ENCODE peak calls at places on chromosomes 2 and 18, in ten cellular contexts. P is adrenal gland; F is right atrium auricular region; L is GM06990; R is MM.1S; M is HCT116; H is heart right ventricle; W is cardiac muscle cell; Q is prostate gland; C is effector memory CD4-positive, alpha-beta T cell. S is an unnamed sample.
A peak's percentile ranks its signal among the peaks of the same experiment; 100 is the strongest.

GRCh38 chr2:156038021-156038420 is 294.5 kb downstream of the NR4A2 start:
- DNase-seq in R (no peak), W (no peak), M (no peak), Q (no peak), C (no peak), H (no peak), L (no peak), F (no peak), P (no peak), S (no peak)

GRCh38 chr2:206282746-206283145 is 8.3 kb downstream of the ZDBF2 start:
- DNase-seq in P (no peak), Q (no peak), L (no peak), M (no peak), F (no peak), C (no peak), W (no peak), R (no peak), H (no peak), S (no peak)

GRCh38 chr2:136128905-136129304 is 11.0 kb upstream of the CXCR4 start:
- DNase-seq in M (no peak), R (no peak), H (no peak), P (no peak), C (no peak), L (no peak), W (no peak), Q (no peak), F (no peak), S (no peak)

GRCh38 chr2:17976871-17977746 is 98.6 kb downstream of the KCNS3 start:
- DNase-seq in H (peak; percentile 10), P (no peak), C (no peak), M (no peak), L (no peak), R (no peak), F (no peak), Q (no peak), W (peak; percentile 87), S (no peak)

GRCh38 chr2:238362611-238363010 is 42.3 kb downstream of the TRAF3IP1 start:
- DNase-seq in L (no peak), H (no peak), W (no peak), Q (no peak), C (no peak), M (no peak), P (no peak), R (no peak), F (no peak), S (no peak)

GRCh38 chr2:113711857-113712256 is 44.6 kb downstream of the SLC35F5 start:
- DNase-seq in L (no peak), R (no peak), W (no peak), Q (peak; percentile 48), F (no peak), H (no peak), P (no peak), C (no peak), M (no peak), S (no peak)

GRCh38 chr2:46340740-46341420 is 43.7 kb downstream of the EPAS1 start:
- DNase-seq in C (no peak), P (no peak), H (no peak), W (no peak), R (no peak), Q (no peak), L (no peak), M (no peak), F (no peak), S (no peak)

GRCh38 chr2:241357531-241357930 is 1.4 kb downstream of the FARP2 start:
- DNase-seq in H (no peak), C (no peak), W (no peak), P (no peak), M (no peak), F (no peak), R (peak; percentile 51), L (no peak), Q (no peak), S (no peak)

GRCh38 chr2:172588931-172589330 is 33.0 kb downstream of the PDK1 start:
- DNase-seq in L (no peak), P (no peak), R (no peak), H (no peak), F (no peak), C (no peak), Q (no peak), M (no peak), W (no peak), S (no peak)

GRCh38 chr2:133303150-133303549 is 265.1 kb downstream of the NCKAP5 start:
- DNase-seq in M (no peak), W (no peak), H (no peak), Q (no peak), R (no peak), L (no peak), P (no peak), C (no peak), F (no peak), S (no peak)

GRCh38 chr2:235642446-235643107 is 148.7 kb downstream of the AGAP1 start:
- DNase-seq in R (no peak), F (no peak), L (no peak), P (no peak), W (peak; percentile 60), M (no peak), H (peak; percentile 33), C (no peak), Q (no peak), S (no peak)

GRCh38 chr18:48529796-48530195 is 9.0 kb upstream of the CTIF start:
- DNase-seq in H (peak; percentile 26), P (no peak), F (peak; percentile 55), Q (no peak), M (no peak), L (no peak), C (no peak), R (no peak), W (peak; percentile 48), S (no peak)

GRCh38 chr2:181074457-181074856 is 94.1 kb downstream of the UBE2E3 start:
- DNase-seq in W (no peak), L (no peak), C (no peak), F (no peak), R (no peak), P (no peak), Q (no peak), M (no peak), H (peak; percentile 11), S (no peak)

GRCh38 chr18:59877366-59877765 is 22.4 kb upstream of the PMAIP1 start:
- DNase-seq in F (no peak), R (no peak), H (no peak), Q (no peak), C (no peak), L (no peak), M (no peak), P (no peak), W (no peak), S (no peak)

GRCh38 chr2:225737556-225737955 is 338.0 kb downstream of the NYAP2 start:
- DNase-seq in P (no peak), W (peak; percentile 40), R (no peak), H (no peak), F (no peak), M (no peak), Q (no peak), L (no peak), C (no peak), S (no peak)
- H3K36me3 ChIP-seq in P (no peaks in the 10 kb centered on the region), W (no peaks in the 10 kb centered on the region), R (no peaks in the 10 kb centered on the region), H (no peaks in the 10 kb centered on the region), F (no peaks in the 10 kb centered on the region), M (no peaks in the 10 kb centered on the region), Q (no peaks in the 10 kb centered on the region), L (no peaks in the 10 kb centered on the region), C (no peaks in the 10 kb centered on the region), S (no peaks in the 10 kb centered on the region)

DNA sequence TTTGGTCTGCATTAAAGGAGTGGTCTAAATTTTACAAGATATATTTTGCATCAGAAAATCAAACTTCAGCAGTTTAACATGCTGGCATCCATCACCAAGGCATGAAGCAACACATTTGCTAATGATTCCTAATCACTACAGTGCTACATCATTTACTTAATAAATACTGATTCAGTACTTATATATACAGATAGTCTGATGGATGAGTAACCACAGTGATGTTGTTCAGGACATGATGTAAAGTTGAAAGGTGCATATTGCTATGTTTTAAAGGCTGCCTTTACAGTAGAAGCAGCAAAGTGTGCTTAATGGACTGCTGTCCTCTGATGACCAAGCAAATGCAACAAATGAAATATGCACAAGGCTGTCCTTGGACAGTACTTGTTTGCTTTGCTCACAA is 11.1 kb downstream of the SUPT7L start:
- DNase-seq in L (no peak), P (no peak), R (no peak), Q (no peak), H (no peak), W (no peak), M (no peak), F (no peak), C (no peak), S (no peak)
- H3K36me3 ChIP-seq in L (peaks cover 18% of the 10 kb centered on the region), P (peaks cover 99% of the 10 kb centered on the region), R (peaks cover 8% of the 10 kb centered on the region), Q (no peaks in the 10 kb centered on the region), H (no peaks in the 10 kb centered on the region), W (peaks cover 58% of the 10 kb centered on the region), M (peaks cover 35% of the 10 kb centered on the region), F (peaks cover 97% of the 10 kb centered on the region), C (peaks cover 78% of the 10 kb centered on the region), S (peaks cover 100% of the 10 kb centered on the region)

GRCh38 chr2:197399887-197400540 is 34.8 kb downstream of the SF3B1 start:
- DNase-seq in L (no peak), M (no peak), P (no peak), F (no peak), W (no peak), C (no peak), Q (no peak), R (no peak), H (no peak), S (no peak)

DNA sequence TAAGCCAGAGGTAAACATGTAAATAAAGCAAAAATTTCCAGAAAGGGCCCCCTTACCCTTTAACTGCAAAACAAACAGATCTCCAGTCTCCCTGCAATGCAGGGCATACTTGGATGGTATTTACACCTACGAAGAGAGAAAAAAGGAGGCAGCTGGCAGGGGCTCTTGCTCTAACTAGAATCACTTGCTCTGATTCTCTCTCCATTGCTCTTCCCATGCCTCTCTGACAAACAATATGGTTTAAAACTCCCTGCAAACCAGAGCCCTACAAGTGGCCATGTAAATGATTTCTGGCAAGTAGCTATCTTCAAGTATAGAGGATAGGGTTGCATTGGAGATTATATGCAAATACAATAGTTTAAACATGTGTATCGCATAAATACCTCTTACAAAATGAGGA is 35.9 kb downstream of the SF3B1 start:
- DNase-seq in W (no peak), H (no peak), Q (no peak), C (no peak), L (no peak), R (no peak), F (no peak), P (no peak), M (no peak), S (no peak)
- H3K36me3 ChIP-seq in W (peaks cover 99% of the 10 kb centered on the region), H (no peaks in the 10 kb centered on the region), Q (peaks cover 21% of the 10 kb centered on the region), C (peaks cover 98% of the 10 kb centered on the region), L (peaks cover 23% of the 10 kb centered on the region), R (peaks cover 51% of the 10 kb centered on the region), F (peaks cover 99% of the 10 kb centered on the region), P (peaks cover 99% of the 10 kb centered on the region), M (peaks cover 89% of the 10 kb centered on the region), S (peaks cover 73% of the 10 kb centered on the region)

GRCh38 chr2:96599941-96600340 is 38.2 kb downstream of the KANSL3 start:
- DNase-seq in Q (no peak), P (no peak), H (no peak), L (no peak), C (no peak), W (no peak), F (no peak), M (no peak), R (no peak), S (no peak)
- H3K36me3 ChIP-seq in Q (peaks cover 15% of the 10 kb centered on the region), P (peaks cover 74% of the 10 kb centered on the region), H (peaks cover 11% of the 10 kb centered on the region), L (peaks cover 29% of the 10 kb centered on the region), C (peaks cover 75% of the 10 kb centered on the region), W (peaks cover 67% of the 10 kb centered on the region), F (peaks cover 84% of the 10 kb centered on the region), M (peaks cover 50% of the 10 kb centered on the region), R (peaks cover 4% of the 10 kb centered on the region), S (peaks cover 99% of the 10 kb centered on the region)

GRCh38 chr18:62258093-62258492 is 67.0 kb upstream of the TNFRSF11A start:
- DNase-seq in M (no peak), R (no peak), F (no peak), P (no peak), L (no peak), Q (no peak), C (no peak), H (no peak), W (no peak), S (no peak)
- H3K36me3 ChIP-seq in M (peaks cover 18% of the 10 kb centered on the region), R (no peaks in the 10 kb centered on the region), F (peaks cover 45% of the 10 kb centered on the region), P (peaks cover 34% of the 10 kb centered on the region), L (peaks cover 4% of the 10 kb centered on the region), Q (no peaks in the 10 kb centered on the region), C (peaks cover 67% of the 10 kb centered on the region), H (no peaks in the 10 kb centered on the region), W (peaks cover 34% of the 10 kb centered on the region), S (peaks cover 16% of the 10 kb centered on the region)